ENCODE peak calls at places on chromosomes 5 and 9, in six cellular contexts. W, Y, D, Q, P and K are unnamed samples.

GRCh38 chr9:138045541-138046490 is 168.2 kb downstream of the CACNA1B start:
- DNase-seq in W (no peak), Y (no peak), D (no peak), Q (no peak), P (no peak), K (no peak)

GRCh38 chr9:70478963-70479641 is 64.6 kb upstream of the KLF9 start:
- DNase-seq in W (no peak), Y (no peak), D (peak; percentile 84), Q (no peak), P (no peak), K (no peak)

GRCh38 chr9:136330406-136330990 is 3.2 kb downstream of the GPSM1 start:
- DNase-seq in W (no peak), Y (no peak), D (no peak), Q (no peak), P (no peak), K (no peak)

GRCh38 chr9:137396227-137396626 is 26.7 kb downstream of the EXD3 start:
- DNase-seq in W (no peak), Y (no peak), D (peak; percentile 83), Q (no peak), P (no peak), K (peak; percentile 71)

GRCh38 chr5:312845-313244 is 8.7 kb upstream of the AHRR start:
- DNase-seq in W (no peak), Y (no peak), D (no peak), Q (no peak), P (no peak), K (no peak)

GRCh38 chr9:105257767-105258166 is 13.3 kb downstream of the SLC44A1 start:
- DNase-seq in W (no peak), Y (no peak), D (no peak), Q (no peak), P (peak; percentile 20), K (no peak)

GRCh38 chr9:97845130-97845529 is 7.9 kb upstream of the FOXE1 start:
- DNase-seq in W (no peak), Y (no peak), D (no peak), Q (no peak), P (no peak), K (no peak)

GRCh38 chr5:125181955-125182354 is 435.5 kb upstream of the ZNF608 start:
- DNase-seq in W (no peak), Y (no peak), D (no peak), Q (no peak), P (no peak), K (no peak)

GRCh38 chr9:19286634-19287188 is 56.2 kb downstream of the DENND4C start:
- DNase-seq in W (no peak), Y (peak; percentile 48), D (peak; percentile 33), Q (no peak), P (no peak), K (no peak)

GRCh38 chr5:93915142-93915553 is 173.7 kb upstream of the POU5F2 start:
- DNase-seq in W (peak; percentile 84), Y (peak; percentile 77), D (peak; percentile 80), Q (peak; percentile 54), P (peak; percentile 60), K (peak; percentile 47)

GRCh38 chr9:77952641-77953341 is 78.8 kb downstream of the GNAQ start:
- DNase-seq in W (no peak), Y (peak; percentile 39), D (peak; percentile 77), Q (no peak), P (no peak), K (peak; percentile 61)

GRCh38 chr9:875119-875962 is 33.8 kb downstream of the DMRT1 start:
- DNase-seq in W (no peak), Y (no peak), D (no peak), Q (no peak), P (no peak), K (no peak)

GRCh38 chr5:81021951-81022687 is 62.0 kb downstream of the RASGRF2 start:
- DNase-seq in W (no peak), Y (no peak), D (no peak), Q (no peak), P (no peak), K (no peak)

GRCh38 chr5:56829137-56829536 is 13.8 kb downstream of the MAP3K1 start:
- DNase-seq in W (no peak), Y (peak; percentile 79), D (no peak), Q (peak; percentile 81), P (no peak), K (peak; percentile 83)

GRCh38 chr5:171166766-171167165 is 142.3 kb upstream of the TLX3 start:
- DNase-seq in W (no peak), Y (no peak), D (no peak), Q (no peak), P (no peak), K (no peak)

GRCh38 chr5:66646570-66646969 is 50.4 kb downstream of the MAST4 start:
- DNase-seq in W (no peak), Y (no peak), D (peak; percentile 7), Q (no peak), P (no peak), K (no peak)

GRCh38 chr9:123073441-123073840 is 40.0 kb downstream of the GPR21 start:
- DNase-seq in W (peak; percentile 40), Y (no peak), D (no peak), Q (no peak), P (no peak), K (no peak)

GRCh38 chr5:139667001-139667729 is 19.0 kb downstream of the CXXC5 start:
- DNase-seq in W (no peak), Y (no peak), D (no peak), Q (no peak), P (peak; percentile 59), K (no peak)

GRCh38 chr9:137220317-137221094 is 1.5 kb downstream of the RNF208 start:
- DNase-seq in W (peak; percentile 31), Y (no peak), D (no peak), Q (no peak), P (no peak), K (no peak)

DNA sequence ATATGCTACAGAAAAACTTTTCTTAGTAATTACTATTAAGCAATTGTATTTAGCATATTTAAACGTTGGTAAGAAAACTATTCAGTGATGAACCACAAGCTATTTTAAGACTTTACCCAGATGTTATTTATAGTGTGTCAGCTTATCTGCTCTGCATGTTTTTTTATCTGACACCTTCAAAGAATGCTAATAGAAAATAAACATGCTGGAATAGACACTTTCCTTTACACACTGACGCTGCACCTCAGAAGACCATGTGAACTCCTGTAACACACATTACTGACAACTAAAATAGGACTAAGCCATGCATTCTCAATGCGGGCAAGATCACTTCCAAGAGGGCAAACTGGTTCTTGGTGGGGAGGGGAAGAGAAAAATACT is 38.3 kb downstream of the FNIP1 start:
- DNase-seq in W (no peak), Y (no peak), D (peak; percentile 45), Q (no peak), P (no peak), K (no peak)
- H3K4me2 ChIP-seq in W (no peak overlapping the region), Y (no peak overlapping the region), D (peak overlapping the region; percentile 32), Q (no peak overlapping the region), P (peak overlapping the region; percentile 25), K (no peak overlapping the region)

DNA sequence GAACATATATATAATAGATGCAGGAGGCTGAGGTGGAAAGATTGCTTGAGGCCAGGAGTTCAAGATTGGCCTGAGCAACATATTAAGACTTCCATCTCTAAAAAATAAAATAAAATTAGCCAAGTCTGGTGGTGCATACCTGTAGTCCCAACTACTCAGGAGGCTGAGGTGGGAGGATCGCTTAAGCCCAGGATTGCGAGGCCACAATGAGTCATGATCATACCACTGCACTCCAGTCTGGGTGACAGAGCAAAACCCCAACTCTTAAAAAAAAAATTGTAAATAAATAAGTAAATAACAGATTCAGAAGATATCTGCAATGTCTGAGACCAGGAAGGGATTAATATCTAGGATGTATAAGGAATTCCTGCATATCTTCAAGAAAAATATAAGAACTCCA is 19.4 kb downstream of the B4GALT1 start:
- DNase-seq in W (no peak), Y (no peak), D (no peak), Q (no peak), P (no peak), K (no peak)
- H4K20me1 ChIP-seq in W (no peaks in the 10 kb centered on the region), Y (peaks cover 11% of the 10 kb centered on the region), D (no peaks in the 10 kb centered on the region), Q (no peaks in the 10 kb centered on the region), P (peaks cover 10% of the 10 kb centered on the region), K (no peaks in the 10 kb centered on the region)

DNA sequence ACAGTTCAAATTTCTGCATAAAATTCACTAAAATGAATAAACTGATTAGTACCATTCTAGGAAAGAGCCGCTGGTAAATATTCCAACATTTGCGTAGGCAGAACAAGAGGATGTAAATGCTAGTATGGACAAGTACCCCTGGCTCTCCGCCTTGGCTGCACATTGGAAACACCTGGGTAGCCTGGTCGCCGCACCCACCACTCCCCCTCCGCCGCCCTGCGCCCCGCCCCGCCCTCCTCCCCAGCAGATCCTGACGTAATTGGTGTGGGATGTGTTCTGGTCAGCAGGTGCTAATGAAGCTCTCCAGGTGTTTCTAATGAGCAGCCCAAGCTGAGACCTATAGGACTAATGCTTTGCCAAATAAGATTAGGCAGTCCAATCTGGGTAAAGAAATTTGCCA is 225.7 kb downstream of the FRMD3 start:
- DNase-seq in W (no peak), Y (no peak), D (no peak), Q (no peak), P (no peak), K (no peak)
- H3K4me3 ChIP-seq in W (no peak overlapping the region), Y (no peak overlapping the region), D (no peak overlapping the region), Q (no peak overlapping the region), P (no peak overlapping the region), K (no peak overlapping the region)

DNA sequence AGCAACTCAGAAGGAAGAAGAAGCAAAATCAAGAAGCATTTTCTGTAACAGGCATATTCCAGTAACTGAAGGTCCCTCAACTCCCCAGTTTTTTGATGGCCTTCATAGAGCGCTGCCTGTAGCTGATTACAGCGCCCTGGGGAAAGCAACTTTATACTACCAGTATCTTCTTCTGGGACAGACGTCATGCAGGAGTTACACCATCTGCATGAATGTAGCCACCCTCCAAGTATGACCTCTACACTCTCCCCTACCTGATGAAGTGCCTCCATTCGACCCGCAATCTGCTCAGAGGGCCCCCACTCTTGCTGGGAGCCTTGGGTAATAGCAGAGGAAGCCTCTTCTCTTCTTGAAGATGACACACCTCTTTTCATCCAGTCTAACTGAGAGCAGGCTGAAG is 21.0 kb upstream of the SH3TC2 start:
- DNase-seq in W (no peak), Y (no peak), D (no peak), Q (no peak), P (no peak), K (no peak)
- H3K4me2 ChIP-seq in W (no peak overlapping the region), Y (no peak overlapping the region), D (no peak overlapping the region), Q (no peak overlapping the region), P (no peak overlapping the region), K (no peak overlapping the region)

DNA sequence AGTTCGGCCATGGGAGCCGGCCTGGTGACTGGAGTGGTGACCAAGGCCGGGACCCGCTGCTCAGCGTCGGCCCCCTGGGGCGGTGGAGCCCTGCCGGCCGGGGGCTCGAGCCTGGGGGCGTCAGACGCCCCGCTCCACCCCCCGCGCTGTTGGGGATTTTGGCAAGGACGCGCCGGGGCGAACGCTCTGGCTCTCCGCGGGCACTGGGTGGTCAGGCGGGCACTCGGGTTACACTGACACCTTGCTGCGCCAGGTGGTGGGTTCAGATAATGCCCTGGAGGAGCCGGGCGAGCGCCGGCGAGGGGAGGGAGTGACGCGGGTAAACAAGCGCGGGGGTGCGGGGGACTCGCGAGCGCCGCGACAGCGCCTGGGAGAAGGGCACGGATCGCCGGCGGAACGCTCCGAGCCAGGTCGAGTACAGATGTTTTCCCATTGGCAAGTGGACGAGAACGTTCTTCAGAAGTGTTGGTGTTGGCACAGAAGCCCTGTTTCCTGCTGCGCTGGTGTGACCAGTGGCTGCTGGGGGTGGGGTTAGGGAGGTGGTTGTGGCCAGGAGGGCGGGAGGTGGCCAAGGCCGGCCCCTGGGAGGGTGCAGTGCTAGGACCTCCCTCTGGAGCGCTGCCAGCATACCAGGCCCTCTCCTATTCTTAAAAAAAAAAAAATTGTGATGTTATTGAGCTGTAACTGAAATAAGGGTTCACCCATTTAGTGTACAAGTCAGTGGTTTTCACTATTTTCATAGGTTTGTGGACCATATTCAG is 773 bp downstream of the SQSTM1 start:
- DNase-seq in W (peak; percentile 87), Y (peak; percentile 80), D (peak; percentile 95), Q (peak; percentile 81), P (peak; percentile 80), K (peak; percentile 80)
- H4K20me1 ChIP-seq in W (peaks cover 11% of the 10 kb centered on the region), Y (peaks cover 50% of the 10 kb centered on the region), D (peaks cover 8% of the 10 kb centered on the region), Q (peaks cover 12% of the 10 kb centered on the region), P (peaks cover 4% of the 10 kb centered on the region), K (peaks cover 48% of the 10 kb centered on the region)